ENCODE peak calls at places on chromosomes 2 and 18, in four cellular contexts. F is fibroblast of villous mesenchyme, W is right atrium auricular region, S is ovary. M is an unnamed sample.

GRCh38 chr2:227228061-227228667 is 63.7 kb downstream of the COL4A3 start:
- DNase-seq in S (no peak), W (peak), F (no peak), M (no peak)

GRCh38 chr2:152038451-152038958 is 60.3 kb downstream of the CACNB4 start:
- DNase-seq in F (no peak), S (no peak), W (peak), M (no peak)

GRCh38 chr18:70450658-70451253 is 161.9 kb downstream of the SOCS6 start:
- DNase-seq in F (peak), W (no peak), S (no peak), M (peak)

GRCh38 chr2:182020319-182021055 is 34.8 kb downstream of the PPP1R1C start:
- DNase-seq in W (no peak), S (no peak), F (peak), M (peak)

GRCh38 chr2:7891312-7891711 is 790.5 kb upstream of the ID2 start:
- DNase-seq in W (no peak), S (no peak), F (no peak), M (no peak)

GRCh38 chr2:24489942-24490673 is 946 bp upstream of the NCOA1 start:
- DNase-seq in F (peak), S (peak), W (no peak), M (peak)

GRCh38 chr2:16273111-16273510 is 332.8 kb downstream of the MYCN start:
- DNase-seq in S (no peak), W (no peak), F (no peak), M (no peak)

GRCh38 chr2:88897718-88898117 is 206.2 kb downstream of the RPIA start:
- DNase-seq in F (no peak), S (no peak), W (no peak), M (no peak)

GRCh38 chr2:118309201-118310015 is 221.1 kb downstream of the INSIG2 start:
- DNase-seq in S (no peak), F (no peak), W (no peak), M (no peak)

GRCh38 chr2:225002656-225003045 is 39.6 kb downstream of the DOCK10 start:
- DNase-seq in W (no peak), F (no peak), S (no peak), M (no peak)
- TF ChIP-seq CTCF in W (no peak), F (no peak), S (no peak), M (no peak)

DNA sequence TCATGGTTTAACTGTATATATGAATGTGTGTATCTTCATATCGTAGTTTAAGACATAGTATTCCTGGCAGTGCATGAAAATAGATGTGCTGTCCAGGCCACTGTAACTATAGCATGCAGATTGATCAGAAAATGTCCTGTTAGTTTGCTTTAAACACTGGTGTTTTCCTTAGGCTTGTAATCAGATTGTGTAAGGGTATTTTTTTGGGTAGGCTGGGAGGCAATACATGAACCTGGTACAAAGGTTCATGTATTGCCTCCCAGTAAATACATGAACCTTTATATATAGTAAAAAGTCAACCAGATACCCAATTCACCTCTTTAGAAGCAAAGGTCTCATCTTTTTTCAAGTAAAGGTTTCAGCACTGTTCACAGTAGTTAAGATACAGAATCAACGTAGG is 1.6 kb downstream of the COQ10B start:
- DNase-seq in F (no peak), S (no peak), W (no peak), M (no peak)
- H3K4me3 ChIP-seq in F (peak), S (peak), W (peak), M (peak)

GRCh38 chr2:106098081-106098480 is 96.0 kb downstream of the UXS1 start:
- DNase-seq in S (no peak), W (no peak), F (no peak), M (peak)
- TF ChIP-seq CTCF in S (no peak), W (peak), F (peak), M (peak)

GRCh38 chr2:46314065-46314835 is 17.0 kb downstream of the EPAS1 start:
- DNase-seq in S (no peak), F (no peak), W (no peak), M (no peak)

GRCh38 chr2:46317092-46317486 is 19.9 kb downstream of the EPAS1 start:
- DNase-seq in W (no peak), S (no peak), F (no peak), M (no peak)

GRCh38 chr2:46313063-46313462 is 15.9 kb downstream of the EPAS1 start:
- DNase-seq in S (no peak), W (peak), F (no peak), M (no peak)

GRCh38 chr2:46318579-46319460 is 21.6 kb downstream of the EPAS1 start:
- DNase-seq in S (no peak), F (no peak), W (no peak), M (no peak)

GRCh38 chr2:46315103-46315890 is 18.1 kb downstream of the EPAS1 start:
- DNase-seq in S (peak), F (peak), W (peak), M (peak)
- H3K4me3 ChIP-seq in S (no peak), F (no peak), W (no peak), M (no peak)

GRCh38 chr2:174929786-174930185 is 75.4 kb downstream of the CHN1 start:
- DNase-seq in S (no peak), F (no peak), W (no peak), M (no peak)
- TF ChIP-seq CTCF in S (no peak), F (no peak), W (no peak), M (no peak)

GRCh38 chr2:142722086-142722485 is 155.4 kb upstream of the KYNU start:
- DNase-seq in S (no peak), W (no peak), F (no peak), M (no peak)
- H3K4me3 ChIP-seq in S (no peak), W (no peak), F (no peak), M (no peak)

DNA sequence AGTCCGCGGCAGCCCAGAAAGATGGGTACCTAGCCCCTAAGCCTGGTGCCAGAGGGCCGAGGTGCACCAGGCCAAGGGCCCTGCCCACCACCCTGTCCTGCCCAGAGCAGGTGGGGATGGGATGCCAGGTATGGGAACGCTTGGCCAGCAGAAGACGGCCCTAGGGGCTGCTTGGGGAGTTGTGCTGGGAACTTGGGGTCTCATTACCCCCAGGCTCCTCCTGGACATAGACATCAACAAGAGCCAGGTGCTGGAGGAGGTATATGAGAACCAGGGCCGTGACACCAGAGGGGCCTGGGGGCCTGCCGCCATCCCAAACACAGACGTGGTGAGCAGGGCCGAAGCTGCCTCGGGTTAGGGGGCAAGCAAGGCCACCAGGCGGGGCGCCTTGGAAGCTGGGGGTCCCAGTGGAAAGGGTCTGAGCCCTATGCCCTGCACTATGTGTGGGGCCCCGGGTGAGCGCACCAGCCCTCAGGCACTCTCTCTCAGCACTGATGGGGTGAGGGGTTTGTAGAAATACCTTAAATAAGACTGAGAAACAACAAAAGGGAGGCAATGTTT is 46.9 kb downstream of the FER1L5 start:
- DNase-seq in F (no peak), W (no peak), S (no peak), M (no peak)
- TF ChIP-seq CTCF in F (no peak), W (no peak), S (no peak), M (no peak)

GRCh38 chr2:159091981-159092380 is 123.5 kb downstream of the TANC1 start:
- DNase-seq in F (peak), S (no peak), W (no peak), M (no peak)
- H3K4me3 ChIP-seq in F (no peak), S (no peak), W (no peak), M (no peak)

M was measured in choroid plexus epithelial cell.